ENCODE peak calls at places on chromosomes 4 and X, in five cellular contexts. Q is activated naive CD8-positive, alpha-beta T cell treated with anti-CD3 and anti-CD28 coated beads, Interleukin-2, amount 50 U/mL, for 24 hours; N is germinal center; A is lower leg skin; G is cardiac muscle cell. R is an unnamed sample.

GRCh38 chr4:6106156-6106555 is 87.9 kb upstream of the C4orf50 start:
- DNase-seq in G (no peak), A (no peak), N (no peak), Q (no peak), R (no peak)

GRCh38 chr4:82864336-82865001 is 26.5 kb downstream of the SEC31A start:
- DNase-seq in N (no peak), A (no peak), G (no peak), Q (peak; percentile 6), R (no peak)

GRCh38 chr4:110622841-110623709 is at the start of gene PITX2:
- DNase-seq in Q (peak; percentile 64), A (peak; percentile 75), N (peak; percentile 89), G (peak; percentile 96), R (peak; percentile 95)

GRCh38 chr4:2962614-2963184 is 507 bp downstream of the NOP14 start:
- DNase-seq in N (no peak), A (no peak), Q (no peak), G (peak; percentile 81), R (peak; percentile 40)

GRCh38 chrX:71912156-71912555 is 1.5 kb downstream of the NHSL2 start:
- DNase-seq in Q (no peak), G (peak; percentile 5), A (no peak), N (no peak), R (no peak)

GRCh38 chr4:10098770-10099139 is 17.8 kb downstream of the WDR1 start:
- DNase-seq in A (no peak), N (no peak), Q (peak; percentile 60), G (no peak), R (no peak)

GRCh38 chrX:28010875-28011274 is 29.6 kb upstream of the DCAF8L1 start:
- DNase-seq in A (no peak), Q (no peak), G (no peak), N (no peak), R (no peak)

GRCh38 chr4:151484396-151485102 is 75.6 kb downstream of the FHIP1A start:
- DNase-seq in G (peak; percentile 20), N (no peak), A (no peak), Q (no peak), R (no peak)

GRCh38 chr4:66376921-66377320 is 706.6 kb upstream of the EPHA5 start:
- DNase-seq in N (no peak), Q (no peak), G (no peak), A (no peak), R (no peak)

GRCh38 chrX:106415276-106415895 is 196.4 kb upstream of the RADX start:
- DNase-seq in A (no peak), N (peak; percentile 2), Q (peak; percentile 1), G (peak; percentile 38), R (no peak)

GRCh38 chr4:10173754-10174749 is 57.5 kb upstream of the WDR1 start:
- DNase-seq in A (no peak), N (no peak), Q (no peak), G (peak; percentile 87), R (peak; percentile 50)

GRCh38 chrX:8254386-8254785 is 83.3 kb upstream of the VCX2 start:
- DNase-seq in Q (no peak), N (no peak), G (no peak), A (no peak), R (no peak)